ENCODE peak calls at places on chromosomes 12 and 14, in seven cellular contexts. Y is activated T-helper 1 cell treated with anti-CD3 and anti-CD28 coated beads, Interleukin-12 subunit alpha, Interleukin-12 subunit beta, Interleukin-2, Interleukin-4 antibody, amounts not matched to agents 30 ng/mL and 10 ng/mL and 1 ng/mL, durations not matched to agents 14 hours and 24 hours and 36 hours; N is adipocyte; G is T-helper 1 cell; V is NCI-H82; T is progenitor cell of endocrine pancreas; U is NCI-H2081. S is an unnamed sample.

GRCh38 chr14:51529731-51530130 is 122.0 kb upstream of the FRMD6 start:
- DNase-seq in Y (no peak), N (no peak), G (no peak), V (peak), T (no peak), U (no peak), S (no peak)

GRCh38 chr12:65740873-65741600 is 83.2 kb upstream of the HMGA2 start:
- DNase-seq in Y (peak), N (peak), G (no peak), V (peak), T (peak), U (no peak), S (peak)

GRCh38 chr12:24562761-24563392 is 386.0 kb downstream of the BCAT1 start:
- DNase-seq in Y (no peak), N (peak), G (no peak), V (peak), T (peak), U (peak), S (peak)

GRCh38 chr14:91613459-91614145 is 103.5 kb upstream of the PPP4R3A start:
- DNase-seq in Y (no peak), N (no peak), G (no peak), V (no peak), T (no peak), U (no peak), S (peak)

GRCh38 chr12:4287325-4288290 is 14.0 kb downstream of the CCND2 start:
- DNase-seq in Y (no peak), N (no peak), G (no peak), V (no peak), T (no peak), U (no peak), S (peak)

GRCh38 chr14:91228112-91229004 is 16.1 kb downstream of the GPR68 start:
- DNase-seq in Y (peak), N (peak), G (peak), V (no peak), T (no peak), U (no peak), S (peak)

GRCh38 chr14:96166475-96167223 is 38.0 kb upstream of the BDKRB2 start:
- DNase-seq in Y (no peak), N (peak), G (no peak), V (no peak), T (no peak), U (no peak), S (peak)

GRCh38 chr14:78029471-78030372 is 140.5 kb upstream of the NRXN3 start:
- DNase-seq in Y (no peak), N (no peak), G (no peak), V (peak), T (no peak), U (peak), S (peak)

GRCh38 chr12:94175763-94176660 is 27.6 kb downstream of the PLXNC1 start:
- DNase-seq in Y (no peak), N (peak), G (no peak), V (no peak), T (no peak), U (no peak), S (peak)

GRCh38 chr12:6271281-6271680 is 39.2 kb upstream of the PLEKHG6 start:
- DNase-seq in Y (no peak), N (no peak), G (no peak), V (no peak), T (no peak), U (no peak), S (no peak)

S was measured in GM23248.